ENCODE peak calls at places on chromosomes 16 and 17, in five cellular contexts. R is GM12878, P is fibroblast of lung, Y is PC-3, Q is kidney. W is an unnamed sample.

GRCh38 chr16:29790949-29791844 is 646 bp downstream of the KIF22 start:
- DNase-seq in R (no peak), P (no peak), Y (no peak), Q (no peak), W (no peak)

GRCh38 chr17:16879686-16880085 is 92.2 kb downstream of the TNFRSF13B start:
- DNase-seq in R (no peak), P (no peak), Y (no peak), Q (no peak), W (no peak)

GRCh38 chr17:5832886-5833285 is 237.3 kb upstream of the WSCD1 start:
- DNase-seq in R (no peak), P (peak), Y (peak), Q (no peak), W (no peak)

GRCh38 chr17:17876959-17877547 is 40.3 kb upstream of the SREBF1 start:
- DNase-seq in R (no peak), P (peak), Y (no peak), Q (peak), W (peak)

GRCh38 chr17:73585583-73585982 is 58.7 kb downstream of the SDK2 start:
- DNase-seq in R (no peak), P (no peak), Y (no peak), Q (no peak), W (no peak)

GRCh38 chr16:64121473-64121872 is 1000.4 kb downstream of the CDH11 start:
- DNase-seq in R (no peak), P (peak), Y (peak), Q (no peak), W (no peak)

GRCh38 chr17:21282231-21282630 is 2.3 kb upstream of the MAP2K3 start:
- DNase-seq in R (no peak), P (peak), Y (peak), Q (no peak), W (no peak)

GRCh38 chr17:50353600-50354195 is 7.8 kb downstream of the XYLT2 start:
- DNase-seq in R (no peak), P (no peak), Y (no peak), Q (peak), W (no peak)

GRCh38 chr17:33390479-33391027 is 97.5 kb upstream of the ASIC2 start:
- DNase-seq in R (no peak), P (no peak), Y (no peak), Q (peak), W (no peak)

DNA sequence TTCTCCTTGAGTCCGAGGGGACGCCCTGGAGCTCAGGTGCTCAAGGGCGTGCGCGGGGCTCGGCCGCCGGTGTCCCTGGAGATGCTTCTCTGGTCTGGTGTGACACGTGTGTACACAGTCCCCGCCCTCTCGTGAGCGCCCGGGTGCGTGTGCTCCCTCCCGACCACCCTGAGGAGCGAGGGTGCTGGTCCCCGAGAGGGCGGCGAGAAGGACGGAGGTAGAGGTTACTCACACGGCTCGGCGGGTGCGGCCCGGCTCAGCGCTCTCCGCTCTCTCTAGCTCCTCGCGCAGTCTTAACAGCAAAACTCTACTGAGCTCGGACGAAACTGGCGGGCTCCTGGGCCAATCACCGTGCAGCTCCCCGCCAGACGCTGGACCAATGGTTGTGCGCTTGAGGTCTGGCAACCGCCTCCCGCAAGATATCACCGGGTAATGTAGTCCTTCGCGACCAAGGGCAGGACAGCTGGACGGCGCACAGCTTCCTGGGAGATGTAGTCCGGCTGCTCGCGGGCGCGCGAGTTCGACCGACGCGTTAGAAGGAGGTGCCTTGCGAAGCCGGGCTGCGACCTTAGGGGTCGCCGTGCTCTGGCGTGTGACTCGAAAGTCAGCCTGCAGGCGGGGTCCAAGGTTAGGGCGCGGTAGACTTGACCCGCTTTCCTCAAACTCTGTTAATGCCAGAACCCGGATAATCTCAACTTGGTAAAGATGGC is at the start of gene SLC25A19:
- DNase-seq in R (peak), P (peak), Y (peak), Q (peak), W (peak)
- TF ChIP-seq CTCF in R (peak), P (peak), Y (no peak), Q (no peak), W (no peak)

GRCh38 chr17:69065113-69065512 is 4.4 kb upstream of the ABCA9 start:
- DNase-seq in R (no peak), P (no peak), Y (no peak), Q (no peak), W (no peak)

GRCh38 chr17:69064476-69064875 is 3.7 kb upstream of the ABCA9 start:
- DNase-seq in R (no peak), P (no peak), Y (no peak), Q (no peak), W (no peak)

GRCh38 chr17:69067274-69068047 is 6.7 kb upstream of the ABCA9 start:
- DNase-seq in R (no peak), P (no peak), Y (peak), Q (no peak), W (no peak)

GRCh38 chr17:69066482-69066881 is 5.8 kb upstream of the ABCA9 start:
- DNase-seq in R (no peak), P (no peak), Y (no peak), Q (no peak), W (no peak)

DNA sequence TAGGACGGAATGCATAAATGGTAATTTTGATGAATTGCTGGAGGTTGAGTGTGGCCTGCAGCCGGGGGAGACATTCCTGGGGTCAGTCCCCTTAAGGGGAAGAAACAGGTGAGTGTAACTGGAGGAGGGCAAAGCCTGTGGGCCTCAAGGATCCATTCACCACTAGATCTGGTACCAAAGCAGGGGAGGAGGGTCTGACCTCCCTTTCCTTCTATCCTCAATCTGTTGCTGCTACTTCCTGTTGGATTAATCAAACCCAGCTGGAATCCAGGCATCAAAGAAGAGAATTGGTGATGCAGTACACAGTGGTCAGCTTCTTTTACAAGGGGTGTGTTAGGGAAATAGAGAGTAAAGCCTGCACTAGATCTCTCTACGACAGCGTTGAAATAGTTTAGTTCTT is 8.6 kb upstream of the ABCA9 start:
- DNase-seq in R (no peak), P (no peak), Y (no peak), Q (no peak), W (no peak)
- H3K27ac ChIP-seq in R (no peak), P (no peak), Y (no peak), Q (no peak), W (no peak)

DNA sequence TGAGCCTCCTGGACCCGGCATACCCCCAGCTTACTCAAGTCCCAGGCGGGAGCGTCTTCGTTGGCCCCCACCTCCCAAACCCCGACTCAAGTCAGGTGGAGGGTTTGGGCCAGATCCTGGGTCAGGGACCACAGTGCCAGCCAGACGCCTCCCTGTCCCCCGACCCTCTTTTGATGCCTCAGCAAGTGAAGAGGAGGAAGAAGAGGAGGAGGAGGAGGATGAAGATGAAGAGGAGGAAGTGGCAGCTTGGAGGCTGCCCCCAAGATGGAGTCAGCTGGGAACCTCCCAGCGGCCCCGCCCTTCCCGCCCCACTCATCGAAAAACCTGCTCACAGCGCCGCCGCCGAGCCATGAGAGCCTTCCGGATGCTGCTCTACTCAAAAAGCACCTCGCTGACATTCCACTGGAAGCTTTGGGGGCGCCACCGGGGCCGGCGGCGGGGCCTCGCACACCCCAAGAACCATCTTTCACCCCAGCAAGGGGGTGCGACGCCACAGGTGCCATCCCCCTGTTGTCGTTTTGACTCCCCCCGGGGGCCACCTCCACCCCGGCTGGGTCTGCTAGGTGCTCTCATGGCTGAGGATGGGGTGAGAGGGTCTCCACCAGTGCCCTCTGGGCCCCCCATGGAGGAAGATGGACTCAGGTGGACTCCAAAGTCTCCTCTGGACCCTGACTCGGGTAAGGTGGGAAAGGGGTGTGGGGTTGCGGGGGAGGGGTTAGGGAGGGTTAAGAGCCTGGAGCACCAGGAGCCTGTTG is 1.6 kb downstream of the SENP3 start:
- DNase-seq in R (no peak), P (no peak), Y (no peak), Q (no peak), W (no peak)
- H3K9ac ChIP-seq in R (peak), P (no peak), Y (peak), Q (no peak), W (no peak)

GRCh38 chr17:40417609-40418427 is at the start of gene TOP2A:
- DNase-seq in R (peak), P (peak), Y (peak), Q (peak), W (peak)
- TF ChIP-seq CTCF in R (no peak), P (no peak), Y (no peak), Q (no peak), W (no peak)

DNA sequence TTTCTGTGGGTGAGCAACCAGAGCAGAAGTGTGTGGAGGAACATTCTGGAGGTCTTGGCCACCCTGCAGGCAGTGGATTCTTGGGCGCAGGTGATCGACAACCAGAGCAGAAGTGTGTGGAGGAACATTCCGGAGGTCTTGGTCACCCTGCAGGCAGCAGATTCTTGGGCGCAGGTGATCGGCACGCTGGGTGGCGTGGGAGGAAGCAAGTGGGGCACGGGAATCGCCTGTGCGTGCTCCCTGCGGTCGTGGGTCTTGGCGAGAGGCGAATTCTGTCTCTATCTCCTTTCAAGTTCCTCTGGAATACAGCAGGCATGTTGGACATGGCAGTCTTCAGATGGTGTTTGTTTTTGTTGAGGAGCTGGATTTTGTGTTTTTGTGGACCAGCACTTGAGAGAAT is 30.7 kb upstream of the ZNF750 start:
- DNase-seq in R (no peak), P (no peak), Y (no peak), Q (peak), W (no peak)
- H3K27ac ChIP-seq in R (peak), P (no peak), Y (no peak), Q (no peak), W (no peak)

DNA sequence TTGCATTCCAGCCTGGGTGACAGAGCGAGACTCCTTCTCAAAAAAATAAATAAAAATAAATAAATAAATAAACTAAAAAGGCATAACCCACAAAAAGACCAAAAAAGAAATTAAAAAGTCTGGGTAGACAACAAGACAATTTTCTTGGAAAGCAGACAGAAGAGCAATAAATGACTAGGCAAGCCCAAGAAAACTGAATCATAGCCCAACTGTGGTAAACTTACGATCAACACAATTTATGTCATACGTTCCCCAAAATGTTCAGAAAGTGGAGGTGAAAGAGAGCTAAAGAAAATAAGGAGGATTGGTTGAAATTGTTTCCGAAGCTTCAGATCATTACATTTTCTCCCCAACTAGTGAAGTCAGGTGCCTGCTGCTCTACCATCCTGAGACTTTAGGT is 31.3 kb upstream of the C17orf78 start:
- DNase-seq in R (no peak), P (no peak), Y (no peak), Q (no peak), W (no peak)
- H3K9ac ChIP-seq in R (no peak), P (no peak), Y (no peak), Q (no peak), W (no peak)

DNA sequence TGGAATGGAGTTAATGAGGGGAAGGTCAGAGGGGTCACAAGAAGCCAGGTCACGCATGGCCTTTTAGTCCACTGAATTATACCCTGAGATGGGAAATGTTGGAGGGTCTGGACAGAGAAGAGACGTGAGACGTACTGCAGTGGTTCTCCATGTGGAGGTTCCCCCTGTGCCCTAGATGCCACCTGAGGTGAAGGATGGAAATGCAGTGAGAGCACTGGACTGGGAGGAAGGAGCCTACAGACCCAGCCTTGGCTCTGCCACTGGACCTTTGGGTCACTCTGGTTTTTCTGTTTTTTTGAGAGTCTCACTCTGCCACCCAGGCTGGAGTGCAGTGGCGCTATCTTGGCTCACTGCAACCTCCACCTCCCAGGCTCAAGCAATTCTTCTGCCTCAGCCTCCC is 1.8 kb upstream of the PLSCR3 start:
- DNase-seq in R (no peak), P (no peak), Y (no peak), Q (no peak), W (no peak)
- TF ChIP-seq CTCF in R (no peak), P (no peak), Y (no peak), Q (no peak), W (no peak)

W was measured in colonic mucosa.